ENCODE peak calls at places on chromosomes 3 and 15, in ten cellular contexts. F is IMR-90, A is osteoblast, E is HCT116, W is GM23248, R is OCI-LY7, N is MM.1S, J is neuronal stem cell, G is PC-3, H is astrocyte. V is an unnamed sample.

GRCh38 chr3:3196148-3196861 is 16.8 kb upstream of the CRBN start:
- DNase-seq in F (no peak), A (no peak), E (peak; percentile 4), W (peak; percentile 25), R (peak; percentile 3), N (peak; percentile 26), J (no peak), G (peak; percentile 49), H (no peak), V (peak; percentile 10)

GRCh38 chr3:131038326-131038725 is 11.6 kb downstream of the NEK11 start:
- DNase-seq in F (peak; percentile 34), A (no peak), E (no peak), W (no peak), R (no peak), N (no peak), J (no peak), G (peak; percentile 65), H (no peak), V (peak; percentile 46)

GRCh38 chr15:29141206-29141907 is 128.3 kb downstream of the NSMCE3 start:
- DNase-seq in F (no peak), A (peak; percentile 72), E (no peak), W (no peak), R (no peak), N (no peak), J (no peak), G (no peak), H (no peak), V (peak; percentile 37)

GRCh38 chr3:27559835-27560234 is 75.7 kb upstream of the SLC4A7 start:
- DNase-seq in F (peak; percentile 88), A (peak; percentile 90), E (no peak), W (peak; percentile 89), R (no peak), N (no peak), J (no peak), G (no peak), H (peak; percentile 90), V (peak; percentile 71)

GRCh38 chr15:73601449-73602425 is 31.5 kb downstream of the NPTN start:
- DNase-seq in F (peak; percentile 61), A (no peak), E (no peak), W (peak; percentile 70), R (no peak), N (no peak), J (no peak), G (peak; percentile 58), H (peak; percentile 42), V (peak; percentile 65)

GRCh38 chr3:169496402-169496801 is 167.1 kb downstream of the MECOM start:
- DNase-seq in F (no peak), A (no peak), E (no peak), W (no peak), R (no peak), N (no peak), J (no peak), G (no peak), H (no peak), V (no peak)

GRCh38 chr3:22836131-22836530 is 367.0 kb upstream of the UBE2E2 start:
- DNase-seq in F (no peak), A (no peak), E (no peak), W (no peak), R (no peak), N (no peak), J (no peak), G (no peak), H (no peak), V (no peak)

GRCh38 chr15:51724673-51725072 is 12.8 kb downstream of the LYSMD2 start:
- DNase-seq in F (no peak), A (no peak), E (no peak), W (no peak), R (no peak), N (no peak), J (no peak), G (no peak), H (no peak), V (no peak)

GRCh38 chr3:169041677-169042171 is 621.8 kb downstream of the MECOM start:
- DNase-seq in F (peak; percentile 80), A (no peak), E (peak; percentile 19), W (peak; percentile 88), R (no peak), N (no peak), J (no peak), G (peak; percentile 64), H (peak; percentile 76), V (peak; percentile 84)

GRCh38 chr3:51717947-51718346 is 11.1 kb downstream of the GRM2 start:
- DNase-seq in F (no peak), A (peak; percentile 39), E (no peak), W (no peak), R (no peak), N (no peak), J (no peak), G (no peak), H (no peak), V (no peak)

GRCh38 chr15:67805008-67805681 is 20.2 kb upstream of the SKOR1 start:
- DNase-seq in F (no peak), A (no peak), E (no peak), W (no peak), R (no peak), N (no peak), J (no peak), G (no peak), H (no peak), V (no peak)

GRCh38 chr3:151431940-151432339 is 28.9 kb downstream of the IGSF10 start:
- DNase-seq in F (peak; percentile 89), A (peak; percentile 68), E (no peak), W (peak; percentile 56), R (no peak), N (no peak), J (no peak), G (peak; percentile 85), H (peak; percentile 97), V (peak; percentile 67)

GRCh38 chr15:81434882-81435281 is 60.9 kb upstream of the TMC3 start:
- DNase-seq in F (no peak), A (no peak), E (no peak), W (no peak), R (no peak), N (no peak), J (no peak), G (no peak), H (no peak), V (no peak)
- H2AFZ ChIP-seq in F (no peak overlapping the region), A (no peak overlapping the region), E (no peak overlapping the region), W (no peak overlapping the region), R (no peak overlapping the region), N (no peak overlapping the region), J (no peak overlapping the region), G (no peak overlapping the region), H (no peak overlapping the region), V (no peak overlapping the region)

DNA sequence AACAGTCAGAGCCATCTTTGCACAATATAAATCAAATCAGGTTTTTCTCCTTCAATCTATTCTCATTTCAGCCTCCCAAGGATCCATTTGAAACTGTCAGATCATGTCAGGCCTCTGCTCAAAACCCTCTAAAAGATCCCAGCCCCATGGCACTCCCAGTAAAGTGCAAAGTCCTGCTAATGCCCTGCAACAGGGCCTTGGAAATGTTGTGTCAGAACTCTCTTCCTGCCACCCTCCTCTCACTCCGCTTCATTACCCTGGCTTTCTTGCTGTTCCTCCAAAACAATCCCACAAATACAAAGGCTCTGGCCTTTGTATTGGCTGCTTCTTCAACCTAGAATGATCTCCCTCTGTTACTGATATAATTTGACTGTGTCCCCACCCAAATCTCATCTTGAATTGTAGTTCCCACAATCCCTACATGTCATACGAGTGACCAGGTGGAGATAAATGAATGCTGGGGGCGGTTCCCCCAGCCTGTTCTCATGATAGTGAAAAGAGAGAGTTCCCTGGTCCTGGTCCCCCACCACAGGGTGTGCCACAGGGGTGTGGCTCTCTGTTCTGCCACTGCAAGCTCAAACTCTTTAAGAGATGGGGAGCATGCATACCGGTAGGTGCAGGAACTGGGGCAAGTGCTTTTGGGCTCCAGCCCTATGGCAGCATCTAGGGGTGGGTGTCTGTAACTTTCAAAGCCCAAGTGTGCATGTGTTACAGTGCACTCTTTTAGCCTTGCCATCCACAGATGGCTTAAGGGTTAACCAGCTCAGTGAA is 22.9 kb upstream of the TRA2B start:
- DNase-seq in F (no peak), A (no peak), E (no peak), W (peak; percentile 50), R (no peak), N (no peak), J (no peak), G (no peak), H (no peak), V (peak; percentile 23)
- H2AFZ ChIP-seq in F (peak overlapping the region; percentile 71), A (peak overlapping the region; percentile 71), E (no peak overlapping the region), W (peak overlapping the region; percentile 76), R (peak overlapping the region; percentile 36), N (no peak overlapping the region), J (no peak overlapping the region), G (no peak overlapping the region), H (no peak overlapping the region), V (no peak overlapping the region)

DNA sequence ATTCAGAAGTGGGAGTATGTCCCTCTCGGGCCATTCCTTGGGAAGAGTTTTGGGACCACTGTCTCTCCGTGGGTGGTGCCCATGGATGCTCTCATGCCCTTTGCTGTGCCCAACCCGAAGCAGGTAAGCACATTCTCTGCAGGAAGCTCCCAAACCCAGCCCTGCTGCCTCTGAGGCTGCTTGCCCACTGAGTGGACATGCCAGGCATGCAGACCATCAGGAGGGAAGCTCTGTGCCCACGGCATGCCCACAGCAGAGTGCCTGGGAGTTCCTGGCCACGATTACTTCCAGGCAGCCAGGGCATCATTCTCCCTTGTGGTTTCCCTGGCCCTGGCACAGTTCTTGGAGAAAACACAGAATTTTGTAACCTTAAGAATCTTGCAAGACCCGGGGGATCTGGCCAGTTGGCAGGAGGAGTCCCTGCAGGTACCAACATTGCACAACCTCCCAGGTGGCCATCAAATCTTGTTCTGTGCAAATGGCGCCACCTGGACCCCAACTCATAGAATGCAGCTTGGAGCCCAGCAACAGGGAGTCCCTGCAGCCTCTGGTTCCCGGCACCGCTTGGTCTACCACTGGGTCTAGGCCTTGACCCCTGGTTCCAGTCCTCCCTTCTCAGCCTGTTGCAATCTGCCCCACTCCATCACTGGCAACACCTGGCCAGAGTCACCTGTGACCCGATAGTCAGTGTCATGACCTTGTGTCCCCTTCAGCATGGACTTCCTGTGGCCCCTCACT is 20.4 kb downstream of the FAH start:
- DNase-seq in F (peak; percentile 52), A (no peak), E (peak; percentile 42), W (peak; percentile 65), R (peak; percentile 79), N (peak; percentile 58), J (peak; percentile 45), G (peak; percentile 74), H (no peak), V (peak; percentile 36)
- H2AFZ ChIP-seq in F (peak overlapping the region; percentile 26), A (no peak overlapping the region), E (no peak overlapping the region), W (no peak overlapping the region), R (no peak overlapping the region), N (no peak overlapping the region), J (no peak overlapping the region), G (no peak overlapping the region), H (no peak overlapping the region), V (no peak overlapping the region)

GRCh38 chr15:78444255-78444654 is 6.2 kb downstream of the IREB2 start:
- DNase-seq in F (no peak), A (no peak), E (no peak), W (no peak), R (no peak), N (no peak), J (no peak), G (no peak), H (no peak), V (no peak)
- H2AFZ ChIP-seq in F (no peak overlapping the region), A (no peak overlapping the region), E (no peak overlapping the region), W (no peak overlapping the region), R (no peak overlapping the region), N (no peak overlapping the region), J (no peak overlapping the region), G (no peak overlapping the region), H (no peak overlapping the region), V (no peak overlapping the region)

GRCh38 chr3:133293397-133294107 is 106.3 kb upstream of the BFSP2 start:
- DNase-seq in F (no peak), A (no peak), E (no peak), W (no peak), R (no peak), N (no peak), J (no peak), G (no peak), H (peak; percentile 22), V (no peak)
- H2AFZ ChIP-seq in F (no peak overlapping the region), A (peak overlapping the region; percentile 28), E (no peak overlapping the region), W (no peak overlapping the region), R (no peak overlapping the region), N (no peak overlapping the region), J (no peak overlapping the region), G (no peak overlapping the region), H (peak overlapping the region; percentile 13), V (no peak overlapping the region)